ENCODE peak calls at places on chromosomes 4 and X, in four cellular contexts. One of them, this sample, is unnamed.

GRCh38 chr4:4333265-4333706 is 43.2 kb downstream of the ZBTB49 start:
- DNase-seq in K562: no peak
- DNase-seq in HepG2: no peak
- DNase-seq in A549: no peak
- DNase-seq in this sample: no peak

GRCh38 chr4:153314915-153315314 is 29.6 kb upstream of the MND1 start:
- DNase-seq in K562: no peak
- DNase-seq in A549: no peak
- DNase-seq in HepG2: no peak
- DNase-seq in this sample: no peak

GRCh38 chrX:46039526-46039925 is 505.7 kb downstream of the ZNF674 start:
- DNase-seq in K562: no peak
- DNase-seq in A549: no peak
- DNase-seq in HepG2: no peak
- DNase-seq in this sample: no peak

GRCh38 chrX:133269168-133269567 is 51.0 kb upstream of the TFDP3 start:
- DNase-seq in K562: no peak
- DNase-seq in HepG2: no peak
- DNase-seq in A549: no peak
- DNase-seq in this sample: no peak

GRCh38 chr4:73741140-73741749 is 876 bp downstream of the CXCL8 start:
- DNase-seq in HepG2: no peak
- DNase-seq in A549: no peak
- DNase-seq in K562: no peak
- DNase-seq in this sample: no peak

GRCh38 chr4:4379540-4380087 is 7.3 kb upstream of the NSG1 start:
- DNase-seq in HepG2: no peak
- DNase-seq in K562: no peak
- DNase-seq in A549: no peak
- DNase-seq in this sample: no peak

GRCh38 chr4:57182132-57182874 is 72.1 kb upstream of the IGFBP7 start:
- DNase-seq in K562: no peak
- DNase-seq in HepG2: no peak
- DNase-seq in A549: no peak
- DNase-seq in this sample: no peak

GRCh38 chr4:84582302-84582987 is 482 bp upstream of the CDS1 start:
- DNase-seq in A549: peak
- DNase-seq in HepG2: peak
- DNase-seq in K562: peak
- DNase-seq in this sample: no peak

GRCh38 chrX:22351966-22352365 is 79.3 kb downstream of the CBLL2 start:
- DNase-seq in HepG2: no peak
- DNase-seq in K562: no peak
- DNase-seq in A549: no peak
- DNase-seq in this sample: no peak

GRCh38 chr4:101238706-101239105 is 108.6 kb downstream of the PPP3CA start:
- DNase-seq in A549: no peak
- DNase-seq in HepG2: no peak
- DNase-seq in K562: no peak
- DNase-seq in this sample: no peak

GRCh38 chr4:144355809-144356757 is 215.6 kb upstream of the GYPA start:
- DNase-seq in HepG2: peak
- DNase-seq in A549: peak
- DNase-seq in K562: no peak
- DNase-seq in this sample: peak
- TF ChIP-seq HDAC2 in HepG2: no peak
- TF ChIP-seq HDAC2 in A549: no peak
- TF ChIP-seq HDAC2 in K562: no peak
- TF ChIP-seq HDAC2 in this sample: no peak

GRCh38 chr4:55358668-55359067 is 12.6 kb downstream of the SRD5A3 start:
- DNase-seq in A549: no peak
- DNase-seq in HepG2: no peak
- DNase-seq in K562: no peak
- DNase-seq in this sample: peak
- TF ChIP-seq HDAC2 in A549: no peak
- TF ChIP-seq HDAC2 in HepG2: no peak
- TF ChIP-seq HDAC2 in K562: no peak
- TF ChIP-seq HDAC2 in this sample: no peak

GRCh38 chr4:77043507-77044131 is 32.2 kb downstream of the CCNI start:
- DNase-seq in A549: no peak
- DNase-seq in K562: no peak
- DNase-seq in HepG2: no peak
- DNase-seq in this sample: no peak
- TF ChIP-seq HDAC2 in A549: no peak
- TF ChIP-seq HDAC2 in K562: no peak
- TF ChIP-seq HDAC2 in HepG2: no peak
- TF ChIP-seq HDAC2 in this sample: no peak

GRCh38 chr4:61068745-61069144 is 131.4 kb upstream of the ADGRL3 start:
- DNase-seq in K562: no peak
- DNase-seq in A549: no peak
- DNase-seq in HepG2: no peak
- DNase-seq in this sample: no peak
- TF ChIP-seq HDAC2 in K562: no peak
- TF ChIP-seq HDAC2 in A549: no peak
- TF ChIP-seq HDAC2 in HepG2: no peak
- TF ChIP-seq HDAC2 in this sample: no peak

GRCh38 chrX:130094712-130095111 is 15.6 kb downstream of the ELF4 start:
- DNase-seq in A549: no peak
- DNase-seq in HepG2: no peak
- DNase-seq in K562: no peak
- DNase-seq in this sample: no peak
- TF ChIP-seq HDAC2 in A549: no peak
- TF ChIP-seq HDAC2 in HepG2: no peak
- TF ChIP-seq HDAC2 in K562: no peak
- TF ChIP-seq HDAC2 in this sample: no peak

This sample was measured in GM12878.